ENCODE peak calls at places on chromosomes 3 and 15, in six cellular contexts. Z is nephron progenitor cell; V is activated naive CD4-positive, alpha-beta T cell treated with anti-CD3 and anti-CD28 coated beads, Interleukin-2, amount 50 U/mL, for 72 hours; B is iris pigment epithelial cell; P is stimulated activated CD8-positive, alpha-beta memory T cell treated with anti-CD3 and anti-CD28 coated beads, Interleukin-4, amount 100 ng/mL, for 1 hour; T is brain microvascular endothelial cell. C is an unnamed sample.

GRCh38 chr3:58723197-58723596 is 56.6 kb upstream of the FAM3D start:
- DNase-seq in P (no peak), Z (no peak), V (no peak), B (peak), T (no peak), C (no peak)

GRCh38 chr15:64623347-64624024 is 151.9 kb downstream of the RBPMS2 start:
- DNase-seq in T (no peak), Z (no peak), B (no peak), V (no peak), P (no peak), C (no peak)

GRCh38 chr3:164539215-164539614 is 539.1 kb downstream of the SI start:
- DNase-seq in B (no peak), P (no peak), V (no peak), Z (no peak), T (no peak), C (no peak)

GRCh38 chr3:14297784-14298236 is 104.6 kb upstream of the SLC6A6 start:
- DNase-seq in B (peak), Z (no peak), T (no peak), V (no peak), P (no peak), C (no peak)

GRCh38 chr3:11060500-11061251 is 68.1 kb downstream of the SLC6A1 start:
- DNase-seq in P (no peak), B (peak), T (peak), V (peak), Z (peak), C (peak)

GRCh38 chr3:101853465-101853864 is 4.2 kb downstream of the NFKBIZ start:
- DNase-seq in Z (no peak), P (no peak), T (no peak), V (no peak), B (no peak), C (no peak)

GRCh38 chr3:11592460-11593298 is 51.0 kb downstream of the VGLL4 start:
- DNase-seq in V (no peak), B (peak), T (peak), Z (no peak), P (no peak), C (no peak)

GRCh38 chr3:37546876-37547275 is 314.8 kb upstream of the CTDSPL start:
- DNase-seq in Z (no peak), B (no peak), V (no peak), T (peak), P (no peak), C (no peak)

GRCh38 chr3:138833908-138834358 is 795 bp downstream of the PIK3CB start:
- DNase-seq in V (no peak), T (peak), P (no peak), B (peak), Z (peak), C (no peak)

GRCh38 chr3:123953735-123954134 is 7.3 kb downstream of the CCDC14 start:
- DNase-seq in Z (no peak), T (no peak), B (no peak), P (no peak), V (no peak), C (no peak)

GRCh38 chr3:52521488-52521824 is 12.2 kb downstream of the NT5DC2 start:
- DNase-seq in V (no peak), P (no peak), B (no peak), T (no peak), Z (no peak), C (no peak)

GRCh38 chr3:129971368-129972052 is 3.0 kb upstream of the TRH start:
- DNase-seq in P (no peak), B (no peak), T (no peak), Z (no peak), V (no peak), C (no peak)

GRCh38 chr3:46680298-46680826 is 13.1 kb downstream of the ALS2CL start:
- DNase-seq in P (no peak), B (no peak), T (no peak), V (no peak), Z (no peak), C (no peak)

GRCh38 chr3:160450846-160451245 is 1.3 kb upstream of the TRIM59 start:
- DNase-seq in P (no peak), B (peak), T (peak), Z (no peak), V (no peak), C (peak)

GRCh38 chr15:89728254-89728653 is 22.8 kb downstream of the MESP1 start:
- DNase-seq in T (no peak), P (no peak), Z (no peak), B (peak), V (no peak), C (peak)

GRCh38 chr3:134327594-134327975 is 46.7 kb downstream of the AMOTL2 start:
- DNase-seq in V (no peak), Z (no peak), B (peak), P (no peak), T (peak), C (peak)

GRCh38 chr15:60718661-60719069 is 239.7 kb upstream of the ICE2 start:
- DNase-seq in B (peak), Z (no peak), V (no peak), T (no peak), P (no peak), C (no peak)

GRCh38 chr3:156409694-156410093 is 145.2 kb downstream of the SSR3 start:
- DNase-seq in T (no peak), Z (no peak), P (no peak), B (no peak), V (no peak), C (no peak)

GRCh38 chr3:78154521-78155186 is 1114.8 kb downstream of the ROBO2 start:
- DNase-seq in Z (no peak), T (no peak), P (no peak), B (peak), V (no peak), C (no peak)

GRCh38 chr3:74067296-74067695 is 442.6 kb upstream of the PDZRN3 start:
- DNase-seq in T (no peak), V (no peak), P (no peak), Z (no peak), B (peak), C (no peak)

GRCh38 chr15:89958107-89958805 is 42.9 kb upstream of the ZNF710 start:
- DNase-seq in Z (no peak), B (no peak), P (no peak), V (no peak), T (no peak), C (no peak)

GRCh38 chr3:11632564-11632963 is 11.2 kb downstream of the VGLL4 start:
- DNase-seq in T (no peak), P (no peak), V (no peak), Z (no peak), B (no peak), C (no peak)

GRCh38 chr3:109729111-109729510 is 391.8 kb upstream of the DPPA4 start:
- DNase-seq in P (no peak), V (no peak), Z (no peak), B (peak), T (no peak), C (no peak)

GRCh38 chr15:54029076-54029475 is 50.8 kb downstream of the UNC13C start:
- DNase-seq in T (no peak), P (no peak), V (no peak), Z (no peak), B (no peak), C (no peak)

GRCh38 chr3:71414189-71414924 is 169.2 kb downstream of the FOXP1 start:
- DNase-seq in Z (no peak), P (no peak), V (no peak), T (no peak), B (no peak), C (no peak)

GRCh38 chr3:59555593-59556315 is 505.9 kb upstream of the CFAP20DC start:
- DNase-seq in B (peak), T (no peak), P (no peak), V (no peak), Z (no peak), C (peak)